ENCODE peak calls at places on chromosomes 7 and 10, in eight cellular contexts. R is psoas muscle, T is neuronal stem cell, F is heart right ventricle, U is AG10803, X is mesenchymal stem cell, H is prostate gland, P is BJ. D is an unnamed sample.

GRCh38 chr7:108000875-108001758 is 1.8 kb downstream of the LAMB1 start:
- DNase-seq in X (peak), T (peak), F (peak), H (no peak), U (no peak), P (no peak), R (peak), D (no peak)

GRCh38 chr10:78451592-78451991 is 417.9 kb downstream of the RPS24 start:
- DNase-seq in R (no peak), F (no peak), P (no peak), U (no peak), X (no peak), H (no peak), T (no peak), D (no peak)

GRCh38 chr7:78702770-78703169 is 750.7 kb downstream of the MAGI2 start:
- DNase-seq in U (peak), H (no peak), P (peak), X (peak), T (no peak), F (no peak), R (no peak), D (no peak)

GRCh38 chr10:50404021-50404823 is 152.9 kb upstream of the ASAH2 start:
- DNase-seq in U (no peak), P (no peak), F (no peak), H (no peak), X (no peak), R (no peak), T (no peak), D (no peak)

GRCh38 chr7:55490099-55490498 is 82.2 kb downstream of the VOPP1 start:
- DNase-seq in P (no peak), U (no peak), R (no peak), X (no peak), H (no peak), T (no peak), F (no peak), D (no peak)

GRCh38 chr7:99392659-99393362 is 15.6 kb downstream of the PDAP1 start:
- DNase-seq in U (peak), F (peak), R (peak), T (peak), X (peak), H (peak), P (no peak), D (no peak)

GRCh38 chr7:87140271-87140748 is 11.9 kb upstream of the DMTF1 start:
- DNase-seq in F (no peak), X (no peak), P (no peak), U (no peak), R (no peak), H (no peak), T (no peak), D (no peak)

GRCh38 chr10:10623958-10624590 is 393.6 kb upstream of the CELF2 start:
- DNase-seq in F (no peak), U (no peak), X (no peak), T (no peak), H (no peak), P (no peak), R (no peak), D (no peak)

GRCh38 chr10:80357804-80358125 is 1.2 kb downstream of the DYDC2 start:
- DNase-seq in R (no peak), X (no peak), T (no peak), F (no peak), P (no peak), U (no peak), H (no peak), D (no peak)

GRCh38 chr7:7177044-7177517 is 5.3 kb upstream of the C1GALT1 start:
- DNase-seq in F (no peak), R (no peak), U (peak), T (peak), P (peak), H (no peak), X (peak), D (no peak)

GRCh38 chr10:82643601-82644000 is 768.6 kb downstream of the NRG3 start:
- DNase-seq in X (peak), H (no peak), T (no peak), R (no peak), U (no peak), F (no peak), P (no peak), D (no peak)

GRCh38 chr10:129958686-129959543 is 5.2 kb downstream of the EBF3 start:
- DNase-seq in H (no peak), U (no peak), T (peak), F (no peak), R (peak), X (no peak), P (no peak), D (no peak)

GRCh38 chr10:32386623-32387022 is 39.7 kb upstream of the EPC1 start:
- DNase-seq in F (no peak), X (no peak), R (no peak), P (no peak), U (no peak), H (no peak), T (no peak), D (no peak)

GRCh38 chr7:111137296-111138195 is 46.6 kb downstream of the LRRN3 start:
- DNase-seq in P (no peak), H (no peak), R (no peak), F (no peak), U (peak), T (no peak), X (peak), D (no peak)

GRCh38 chr10:60466267-60467201 is 76.9 kb upstream of the ANK3 start:
- DNase-seq in R (no peak), X (peak), H (no peak), U (no peak), F (no peak), P (no peak), T (no peak), D (no peak)

GRCh38 chr10:133012573-133013359 is 70.4 kb upstream of the CFAP46 start:
- DNase-seq in U (no peak), R (peak), X (no peak), T (no peak), F (peak), H (no peak), P (no peak), D (peak)

GRCh38 chr10:111593578-111593977 is 516.7 kb downstream of the ADRA2A start:
- DNase-seq in R (no peak), X (peak), P (no peak), F (no peak), U (peak), T (no peak), H (no peak), D (no peak)

GRCh38 chr10:121054876-121055275 is 203.7 kb downstream of the WDR11 start:
- DNase-seq in T (no peak), H (no peak), F (no peak), X (no peak), U (no peak), P (no peak), R (no peak), D (no peak)

GRCh38 chr7:2431260-2431867 is 28.0 kb downstream of the CHST12 start:
- DNase-seq in U (no peak), F (no peak), T (no peak), X (no peak), P (no peak), H (no peak), R (no peak), D (peak)

GRCh38 chr7:66356277-66356721 is 151.2 kb downstream of the TPST1 start:
- DNase-seq in F (no peak), R (no peak), P (no peak), H (no peak), T (no peak), U (peak), X (no peak), D (no peak)

GRCh38 chr7:141072548-141073172 is 1.2 kb upstream of the TMEM178B start:
- DNase-seq in P (peak), T (peak), R (peak), F (peak), U (peak), X (peak), H (peak), D (peak)

GRCh38 chr10:12235796-12236195 is 39.8 kb downstream of the CDC123 start:
- DNase-seq in P (no peak), X (peak), T (no peak), R (no peak), F (no peak), H (peak), U (peak), D (no peak)

GRCh38 chr7:5621776-5622175 is 159.7 kb downstream of the RNF216 start:
- DNase-seq in F (no peak), X (no peak), R (peak), H (no peak), P (no peak), U (no peak), T (no peak), D (no peak)

GRCh38 chr10:122490786-122491680 is 29.7 kb downstream of the HTRA1 start:
- DNase-seq in H (peak), T (no peak), R (no peak), U (peak), X (no peak), P (no peak), F (no peak), D (no peak)

GRCh38 chr7:16644987-16645592 is 464 bp downstream of the ANKMY2 start:
- DNase-seq in T (no peak), X (peak), R (no peak), H (peak), F (peak), U (peak), P (no peak), D (no peak)

GRCh38 chr10:110671788-110672579 is 27.8 kb downstream of the RBM20 start:
- DNase-seq in P (no peak), T (peak), F (peak), U (peak), H (peak), X (peak), R (peak), D (peak)

GRCh38 chr10:112959207-112959838 is 9.3 kb downstream of the TCF7L2 start:
- DNase-seq in F (no peak), R (no peak), P (no peak), X (peak), T (no peak), H (no peak), U (peak), D (no peak)

GRCh38 chr7:158663428-158663741 is 41.2 kb downstream of the NCAPG2 start:
- DNase-seq in P (no peak), X (no peak), U (no peak), F (no peak), T (no peak), H (no peak), R (no peak), D (no peak)

GRCh38 chr10:43383204-43383971 is 12.0 kb downstream of the FXYD4 start:
- DNase-seq in F (no peak), T (no peak), H (no peak), R (peak), P (no peak), U (peak), X (no peak), D (no peak)

GRCh38 chr7:16817536-16817935 is 12.7 kb upstream of the AGR2 start:
- DNase-seq in F (no peak), R (no peak), X (peak), U (peak), T (no peak), P (no peak), H (no peak), D (no peak)

GRCh38 chr10:130393342-130393741 is 257.2 kb downstream of the GLRX3 start:
- DNase-seq in T (no peak), P (no peak), F (no peak), H (no peak), R (no peak), U (no peak), X (no peak), D (no peak)

GRCh38 chr10:113644185-113645120 is 19.4 kb downstream of the NRAP start:
- DNase-seq in H (no peak), P (no peak), X (peak), U (peak), R (no peak), T (no peak), F (no peak), D (no peak)

GRCh38 chr7:23895666-23896096 is 185.7 kb downstream of the STK31 start:
- DNase-seq in P (no peak), F (no peak), R (no peak), X (peak), T (no peak), H (no peak), U (no peak), D (no peak)

GRCh38 chr7:82810558-82811259 is 352.0 kb downstream of the PCLO start:
- DNase-seq in F (no peak), X (peak), R (no peak), U (peak), T (peak), H (peak), P (peak), D (no peak)

GRCh38 chr7:24435002-24435401 is 138.2 kb upstream of the PALS2 start:
- DNase-seq in R (no peak), F (no peak), T (peak), X (no peak), U (no peak), H (no peak), P (no peak), D (no peak)

GRCh38 chr7:158263964-158264748 is 323.5 kb downstream of the PTPRN2 start:
- DNase-seq in T (no peak), R (peak), U (no peak), X (no peak), F (no peak), P (no peak), H (no peak), D (no peak)

GRCh38 chr7:133315332-133316040 is 62.6 kb downstream of the EXOC4 start:
- DNase-seq in H (no peak), U (peak), R (no peak), F (no peak), T (no peak), P (no peak), X (no peak), D (no peak)

GRCh38 chr10:113475381-113475807 is 77.5 kb upstream of the HABP2 start:
- DNase-seq in F (no peak), R (no peak), U (peak), T (no peak), H (peak), X (no peak), P (peak), D (no peak)

GRCh38 chr10:119821172-119821571 is 51.5 kb downstream of the MCMBP start:
- DNase-seq in R (no peak), U (no peak), T (no peak), F (no peak), P (no peak), X (no peak), H (no peak), D (no peak)
- H3K4me3 ChIP-seq in R (no peak), U (no peak), T (no peak), F (no peak), P (no peak), X (no peak), H (no peak), D (no peak)

GRCh38 chr10:63553473-63553872 is 32.3 kb downstream of the REEP3 start:
- DNase-seq in T (no peak), H (no peak), U (peak), R (no peak), F (no peak), P (no peak), X (peak), D (no peak)
- H3K4me3 ChIP-seq in T (no peak), H (no peak), U (no peak), R (no peak), F (no peak), P (no peak), X (no peak), D (no peak)

GRCh38 chr7:85054306-85054705 is 132.6 kb downstream of the SEMA3D start:
- DNase-seq in U (no peak), T (peak), R (no peak), X (no peak), P (no peak), F (no peak), H (no peak), D (no peak)
- H3K4me3 ChIP-seq in U (no peak), T (no peak), R (no peak), X (no peak), P (no peak), F (no peak), H (no peak), D (no peak)

DNA sequence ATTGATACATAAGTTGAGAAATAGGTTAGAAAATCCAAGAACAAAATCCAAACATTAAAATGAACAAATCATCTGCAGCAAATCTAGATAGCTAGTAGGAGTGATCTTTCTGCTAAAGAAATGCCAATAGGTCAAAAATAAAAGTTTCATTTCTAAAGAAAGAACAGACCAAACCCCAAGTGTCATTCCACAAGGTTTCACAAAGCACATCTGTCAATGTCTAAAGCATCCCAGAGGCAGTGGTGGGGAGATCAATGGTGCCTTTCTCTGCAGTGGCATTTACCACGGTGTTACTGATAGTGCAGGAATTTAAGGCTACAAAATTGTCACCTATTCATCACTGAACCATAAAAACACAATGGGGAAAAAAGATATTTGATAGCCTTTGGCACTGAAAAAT is 147.9 kb downstream of the PARD3 start:
- DNase-seq in R (no peak), T (no peak), H (no peak), P (no peak), X (no peak), F (no peak), U (no peak), D (no peak)
- H3K4me3 ChIP-seq in R (no peak), T (no peak), H (no peak), P (no peak), X (no peak), F (no peak), U (no peak), D (no peak)

GRCh38 chr7:154252046-154252445 is 199.8 kb downstream of the DPP6 start:
- DNase-seq in R (no peak), F (no peak), H (no peak), T (no peak), X (no peak), U (no peak), P (no peak), D (no peak)
- H3K4me3 ChIP-seq in R (no peak), F (no peak), H (no peak), T (no peak), X (no peak), U (no peak), P (no peak), D (no peak)

DNA sequence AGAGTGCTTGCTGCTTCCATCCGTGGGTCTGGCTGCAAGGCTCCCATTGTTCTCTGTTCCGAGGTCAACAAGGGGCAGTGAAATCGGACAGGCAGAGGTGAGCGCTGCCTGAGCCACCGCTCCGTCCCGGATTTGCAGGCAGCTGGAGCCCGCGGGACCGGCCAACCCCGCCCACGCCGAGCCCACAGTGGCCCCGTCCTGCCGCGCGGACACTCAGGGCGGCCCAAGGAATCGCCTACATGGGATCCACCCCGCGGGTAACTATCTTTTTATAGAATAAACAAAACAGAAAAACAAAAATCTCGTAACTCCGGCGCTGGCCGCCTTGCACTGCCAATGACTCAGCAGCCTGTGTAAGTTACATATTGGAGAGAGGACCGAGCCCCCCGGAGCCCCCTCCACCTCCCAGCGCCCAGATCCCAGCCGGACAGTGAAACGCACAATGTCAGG is 1.9 kb downstream of the BNIP3 start:
- DNase-seq in P (no peak), R (peak), F (peak), T (no peak), U (peak), X (peak), H (peak), D (no peak)
- H3K4me3 ChIP-seq in P (peak), R (peak), F (peak), T (no peak), U (peak), X (peak), H (peak), D (no peak)

DNA sequence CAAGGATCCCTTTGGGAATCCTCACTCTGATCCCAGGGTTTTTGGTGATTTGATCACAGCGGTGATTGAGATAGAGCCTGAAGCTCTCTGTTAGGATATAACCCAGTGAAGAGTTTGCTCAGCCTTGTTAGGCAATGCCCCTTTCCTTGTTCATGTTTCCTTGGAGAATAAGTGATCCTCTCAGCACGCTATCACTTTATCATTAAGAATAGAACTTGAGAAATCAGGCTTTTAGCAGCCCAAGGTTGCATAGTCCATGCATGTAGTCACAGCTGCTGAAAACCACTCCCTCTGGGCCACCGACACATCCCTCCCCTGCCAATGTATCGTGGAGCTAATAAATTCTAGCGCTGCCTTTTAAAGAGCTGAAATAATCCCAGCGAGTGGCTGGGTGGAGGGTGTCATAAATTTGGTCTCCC is 250.1 kb downstream of the TRIL start:
- DNase-seq in U (peak), T (no peak), H (no peak), F (no peak), P (no peak), X (peak), R (peak), D (no peak)
- H3K4me3 ChIP-seq in U (peak), T (no peak), H (no peak), F (no peak), P (no peak), X (peak), R (peak), D (no peak)

GRCh38 chr10:97427571-97428179 is 1.7 kb downstream of the PGAM1 start:
- DNase-seq in X (peak), P (no peak), U (peak), T (peak), R (no peak), H (peak), F (no peak), D (peak)
- H3K4me3 ChIP-seq in X (peak), P (peak), U (peak), T (peak), R (peak), H (peak), F (no peak), D (peak)

GRCh38 chr10:58384095-58384494 is 1.1 kb upstream of the TFAM start:
- DNase-seq in P (no peak), H (no peak), X (peak), F (no peak), T (no peak), U (no peak), R (no peak), D (no peak)
- H3K4me3 ChIP-seq in P (no peak), H (no peak), X (peak), F (peak), T (no peak), U (peak), R (peak), D (peak)

GRCh38 chr10:101781984-101782810 is 1.0 kb downstream of the NPM3 start:
- DNase-seq in X (no peak), R (no peak), F (no peak), H (no peak), T (no peak), U (no peak), P (no peak), D (no peak)

GRCh38 chr10:101782811-101783735 is at the start of gene NPM3:
- DNase-seq in U (peak), T (peak), F (peak), X (peak), H (peak), R (peak), P (peak), D (peak)

GRCh38 chr10:101784558-101784957 is 1.3 kb upstream of the NPM3 start:
- DNase-seq in T (no peak), R (no peak), U (no peak), F (no peak), X (no peak), H (no peak), P (no peak), D (no peak)

GRCh38 chr10:101783736-101784118 is 481 bp upstream of the NPM3 start:
- DNase-seq in P (no peak), F (no peak), H (no peak), T (no peak), X (no peak), U (no peak), R (no peak), D (no peak)

DNA sequence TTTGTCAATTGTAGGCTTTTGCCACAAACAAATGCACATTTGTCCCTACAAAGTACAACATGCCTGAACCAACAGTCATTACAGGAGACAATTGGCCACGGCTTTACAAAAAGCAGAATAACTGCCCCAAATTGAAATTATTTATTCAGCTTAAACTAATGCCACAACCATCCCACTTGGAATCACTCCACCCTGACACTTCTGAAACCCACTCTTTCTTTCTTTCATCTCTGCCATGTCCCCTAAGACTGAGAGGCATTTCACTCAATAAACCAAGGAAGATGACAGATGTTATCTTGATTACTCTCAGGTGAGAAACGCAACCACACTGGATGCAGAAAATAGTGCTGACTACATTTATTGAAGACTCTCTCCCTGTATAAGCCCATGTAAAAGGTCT is 2.6 kb upstream of the NPM3 start:
- DNase-seq in R (no peak), T (no peak), H (no peak), P (no peak), F (no peak), U (no peak), X (no peak), D (no peak)
- H3K4me3 ChIP-seq in R (no peak), T (no peak), H (no peak), P (no peak), F (no peak), U (no peak), X (no peak), D (no peak)